ENCODE peak calls at places on chromosomes 13 and 19, in six cellular contexts. S is H9, U is osteocyte, N is choroid plexus epithelial cell, J is memory B cell, W is tibial artery. T is an unnamed sample.

GRCh38 chr13:27476943-27477681 is 26.7 kb upstream of the MTIF3 start:
- DNase-seq in U (peak; percentile 64), N (peak; percentile 60), J (peak; percentile 15), S (no peak), W (no peak), T (no peak)

GRCh38 chr13:27425151-27425917 is 915 bp downstream of the GTF3A start:
- DNase-seq in J (no peak), N (peak; percentile 10), U (no peak), S (no peak), W (no peak), T (no peak)

GRCh38 chr19:45164577-45165335 is 4.0 kb upstream of the NKPD1 start:
- DNase-seq in J (peak; percentile 26), U (no peak), N (peak; percentile 88), W (no peak), S (peak; percentile 96), T (peak; percentile 49)

GRCh38 chr19:991174-991931 is 7.2 kb downstream of the WDR18 start:
- DNase-seq in N (peak; percentile 64), S (peak; percentile 87), U (no peak), J (no peak), W (no peak), T (no peak)

GRCh38 chr19:45087531-45087930 is 5.4 kb upstream of the PPP1R37 start:
- DNase-seq in N (no peak), U (no peak), S (no peak), J (no peak), W (no peak), T (no peak)

GRCh38 chr13:27868639-27869435 is 51.0 kb upstream of the PDX1 start:
- DNase-seq in N (peak; percentile 36), U (no peak), S (no peak), J (no peak), W (no peak), T (no peak)

GRCh38 chr13:34364633-34365032 is 546.7 kb downstream of the RFC3 start:
- DNase-seq in U (no peak), N (peak; percentile 71), J (no peak), S (no peak), W (no peak), T (no peak)

GRCh38 chr19:1012334-1012733 is 8.6 kb downstream of the TMEM259 start:
- DNase-seq in W (no peak), S (no peak), N (no peak), J (no peak), U (no peak), T (no peak)

GRCh38 chr13:109000207-109000606 is 370.8 kb downstream of the MYO16 start:
- DNase-seq in J (no peak), S (no peak), W (no peak), U (no peak), N (no peak), T (no peak)

GRCh38 chr19:47253467-47253881 is 2.9 kb upstream of the CCDC9 start:
- DNase-seq in N (peak; percentile 89), S (no peak), U (no peak), J (no peak), W (no peak), T (no peak)

T was measured in activated B cell treated with CpG ODN at 0.5 μM for 24 hours.